ENCODE peak calls at places on chromosomes 5 and 9, in four cellular contexts. U is PC-3, J is fibroblast of lung, D is endothelial cell of umbilical vein. F is an unnamed sample. For H3K36me3, the result is how much of the 10 kb centered on the place peaks cover.

GRCh38 chr5:1423901-1424603 is 21.2 kb downstream of the SLC6A3 start:
- DNase-seq in U (no peak), J (no peak), D (no peak), F (no peak)

GRCh38 chr5:157284458-157285212 is 18.7 kb downstream of the CYFIP2 start:
- DNase-seq in U (no peak), J (no peak), D (no peak), F (no peak)

GRCh38 chr5:173663810-173664526 is 47.5 kb upstream of the BOD1 start:
- DNase-seq in U (no peak), J (no peak), D (no peak), F (no peak)

GRCh38 chr5:56543431-56544385 is 271.6 kb upstream of the MAP3K1 start:
- DNase-seq in U (peak), J (peak), D (no peak), F (no peak)

GRCh38 chr5:172412724-172413260 is 41.5 kb downstream of the SH3PXD2B start:
- DNase-seq in U (peak), J (peak), D (peak), F (peak)

GRCh38 chr9:96121162-96121561 is 180.8 kb downstream of the HSD17B3 start:
- DNase-seq in U (no peak), J (no peak), D (no peak), F (no peak)

GRCh38 chr5:168327994-168328393 is 36.5 kb downstream of the WWC1 start:
- DNase-seq in U (no peak), J (no peak), D (no peak), F (no peak)

GRCh38 chr5:82255844-82256243 is 22.3 kb downstream of the RPS23 start:
- DNase-seq in U (no peak), J (no peak), D (no peak), F (no peak)

DNA sequence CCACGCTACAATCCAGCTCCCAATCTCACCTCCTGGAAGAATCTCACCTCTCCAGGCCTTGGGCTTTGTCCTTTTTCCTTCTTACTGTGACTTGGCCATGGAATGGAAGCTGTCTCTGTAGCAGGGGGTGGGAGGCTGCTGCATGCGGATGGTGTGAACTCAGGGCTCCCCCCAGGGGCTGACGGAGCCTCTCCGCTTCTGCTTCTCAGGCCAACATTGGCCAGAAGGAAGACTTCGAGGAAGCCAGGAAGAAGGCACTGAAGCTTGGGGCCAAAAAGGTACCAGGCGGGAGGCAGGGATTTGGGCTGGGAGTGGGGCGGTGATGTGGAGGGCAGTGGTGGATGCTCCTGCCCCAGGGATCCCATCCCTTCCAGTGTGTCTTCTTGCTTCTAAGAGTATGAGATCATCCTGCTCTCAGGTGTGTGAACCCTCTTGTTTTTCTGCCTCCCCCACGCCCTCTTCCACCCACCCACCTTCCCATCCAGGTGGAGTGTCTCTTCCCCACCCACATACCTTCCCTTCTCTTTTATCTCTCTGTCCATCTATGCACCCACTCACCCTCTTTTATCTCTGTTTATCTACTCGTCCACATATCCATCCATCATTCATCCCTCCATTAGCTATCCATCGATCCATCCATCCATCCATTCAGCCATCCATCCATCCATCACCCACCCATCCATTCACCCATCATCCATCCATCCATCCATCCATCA is 9.5 kb downstream of the ASS1 start:
- DNase-seq in U (no peak), J (no peak), D (no peak), F (no peak)
- H3K36me3 ChIP-seq in U (under half), J (under half), D (under half), F (under half)

GRCh38 chr5:32711693-32712462 is 757 bp downstream of the NPR3 start:
- DNase-seq in U (peak), J (peak), D (peak), F (no peak)

GRCh38 chr5:32710859-32711692 is at the start of gene NPR3:
- DNase-seq in U (peak), J (peak), D (no peak), F (no peak)

GRCh38 chr5:32714836-32715235 is 3.7 kb downstream of the NPR3 start:
- DNase-seq in U (peak), J (peak), D (no peak), F (no peak)

GRCh38 chr5:32712463-32713395 is 1.6 kb downstream of the NPR3 start:
- DNase-seq in U (peak), J (peak), D (no peak), F (no peak)

DNA sequence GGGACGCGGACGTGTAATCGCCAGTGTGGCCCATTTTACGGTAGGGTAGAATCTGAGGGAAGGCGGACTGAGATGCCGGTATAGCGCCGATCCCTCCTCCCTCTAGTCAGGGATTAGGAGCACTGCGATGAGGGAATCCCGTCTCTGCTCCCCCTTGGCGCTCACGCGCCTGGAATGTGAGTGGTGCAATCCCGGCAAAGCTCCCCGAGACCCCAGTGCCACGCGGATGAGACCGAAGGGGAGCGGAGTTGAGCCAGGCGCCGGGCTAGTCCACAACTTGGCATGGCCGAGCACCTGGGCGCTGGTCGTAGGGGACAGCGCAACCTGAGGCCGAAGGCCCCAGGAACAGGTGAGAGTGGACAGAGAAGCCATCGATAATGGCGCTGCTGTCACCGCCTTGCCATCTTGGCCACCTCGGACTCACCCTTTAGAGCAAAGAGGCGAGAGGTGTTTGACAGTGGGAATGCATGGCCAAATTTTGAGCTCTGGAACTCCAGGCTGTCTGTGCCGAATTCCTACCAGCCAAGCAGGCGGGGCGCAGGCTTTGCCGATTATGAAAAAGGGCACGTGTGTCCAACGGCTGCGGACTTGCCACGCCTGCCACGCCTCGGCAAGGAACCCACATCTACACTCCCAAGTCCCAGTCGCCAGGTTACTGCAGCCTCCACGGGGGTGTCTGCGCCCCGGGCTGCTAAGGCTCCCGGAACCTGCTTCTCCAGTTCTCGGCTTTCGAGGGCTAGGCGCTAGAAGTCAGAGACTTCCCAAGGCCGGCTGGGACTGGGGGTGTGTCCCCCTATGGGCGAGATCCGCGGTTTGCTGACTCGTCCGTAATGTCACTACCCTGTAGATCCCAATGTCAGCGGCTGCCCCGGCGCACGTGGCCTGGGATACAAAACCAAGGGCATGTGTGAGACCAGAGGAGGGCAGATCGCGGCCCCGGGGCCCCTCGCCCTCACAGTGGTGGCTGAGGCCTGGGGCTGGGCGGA is 2.6 kb downstream of the NPR3 start:
- DNase-seq in U (peak), J (peak), D (no peak), F (no peak)
- TF ChIP-seq EZH2 in U (no peak), J (no peak), D (no peak), F (no peak)

GRCh38 chr9:128361981-128362646 is 9.1 kb upstream of the URM1 start:
- DNase-seq in U (peak), J (peak), D (peak), F (peak)
- H3K9ac ChIP-seq in U (peak), J (peak), D (no peak), F (no peak)

GRCh38 chr5:14467251-14467650 is 114.3 kb upstream of the OTULINL start:
- DNase-seq in U (peak), J (no peak), D (no peak), F (no peak)

GRCh38 chr5:14465086-14465485 is 116.5 kb upstream of the OTULINL start:
- DNase-seq in U (no peak), J (peak), D (no peak), F (no peak)

GRCh38 chr5:14465776-14466175 is 115.8 kb upstream of the OTULINL start:
- DNase-seq in U (no peak), J (no peak), D (no peak), F (no peak)

GRCh38 chr5:14469485-14470377 is 111.9 kb upstream of the OTULINL start:
- DNase-seq in U (no peak), J (no peak), D (no peak), F (no peak)

DNA sequence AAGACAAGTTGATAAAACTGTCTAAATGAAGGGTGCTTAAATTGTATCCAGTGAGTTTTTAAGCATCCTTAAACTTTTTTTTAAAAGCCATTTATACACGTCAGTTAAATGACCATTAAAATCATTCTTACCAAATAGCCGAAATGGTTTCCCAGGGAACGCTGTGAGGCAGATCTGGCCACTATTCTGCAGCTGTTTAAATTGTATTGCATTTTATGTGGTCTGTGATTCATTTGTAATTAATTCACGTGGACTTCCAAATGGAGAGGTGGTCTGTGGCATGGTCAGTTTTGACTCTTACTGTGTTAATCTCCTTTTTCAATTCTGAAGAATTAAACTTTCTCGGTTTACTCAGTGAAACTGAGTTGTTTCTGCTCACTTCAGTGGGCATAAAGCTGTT is 113.7 kb upstream of the OTULINL start:
- DNase-seq in U (no peak), J (no peak), D (no peak), F (no peak)
- H3K36me3 ChIP-seq in U (half or more), J (under half), D (under half), F (under half)

GRCh38 chr5:89615839-89616518 is 733.0 kb upstream of the MEF2C start:
- DNase-seq in U (no peak), J (no peak), D (no peak), F (no peak)
- TF ChIP-seq EZH2 in U (no peak), J (no peak), D (no peak), F (no peak)

DNA sequence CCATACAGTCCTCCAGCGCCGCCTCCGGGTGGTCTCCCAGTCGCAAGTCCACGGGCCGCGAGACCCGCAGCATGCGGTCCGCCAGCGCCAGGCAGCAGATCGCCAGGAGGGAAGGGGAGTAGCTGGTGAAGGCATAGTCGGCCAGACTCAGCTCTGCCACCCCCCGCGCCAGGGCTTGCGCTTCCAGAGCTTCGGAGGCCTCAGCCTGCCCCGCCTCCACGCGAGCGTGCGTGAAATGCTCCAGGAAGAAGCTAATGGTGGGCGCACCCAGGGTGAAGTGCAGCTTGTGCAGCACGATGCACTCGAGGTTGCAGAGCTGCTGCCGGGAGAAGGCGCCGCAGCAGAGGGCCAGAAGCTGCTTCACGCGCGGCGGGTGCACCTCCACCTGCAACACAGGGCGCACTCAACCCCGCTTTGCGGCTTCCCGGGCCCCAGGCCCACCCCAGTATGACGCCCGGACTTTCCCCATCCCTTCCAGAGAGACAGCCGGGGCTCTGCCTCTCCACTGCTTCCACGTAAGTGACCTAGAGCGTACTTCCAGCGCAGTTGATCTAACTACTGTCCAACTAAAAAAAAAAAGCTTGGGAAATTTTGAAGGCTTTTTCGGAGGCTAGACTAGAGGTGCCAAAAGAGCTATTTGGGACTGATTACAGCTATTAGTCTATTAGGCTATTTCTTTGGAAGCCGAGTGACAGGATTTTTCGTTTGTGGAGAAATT is 1.8 kb downstream of the CCNO start:
- DNase-seq in U (no peak), J (peak), D (peak), F (no peak)
- H3K9ac ChIP-seq in U (peak), J (no peak), D (no peak), F (no peak)